ENCODE peak calls at places on chromosomes 2 and 18, in nine cellular contexts. F, M, N, J, K, Z, D, S and U are unnamed samples.
A peak's percentile ranks its signal among the peaks of the same experiment; 100 is the strongest.

GRCh38 chr2:127576433-127577207 is 41.1 kb downstream of the MYO7B start:
- DNase-seq in F (no peak), M (no peak), N (peak; percentile 22), J (no peak), K (no peak), Z (no peak), D (peak; percentile 76), S (peak; percentile 58), U (peak; percentile 55)

GRCh38 chr2:29056452-29056851 is 17.9 kb downstream of the PCARE start:
- DNase-seq in F (no peak), M (no peak), N (no peak), J (no peak), K (no peak), Z (no peak), D (no peak), S (no peak), U (no peak)

GRCh38 chr2:213151437-213152064 is at the start of gene IKZF2:
- DNase-seq in F (peak; percentile 27), M (peak; percentile 81), N (peak; percentile 93), J (peak; percentile 45), K (peak; percentile 50), Z (peak; percentile 86), D (peak; percentile 62), S (peak; percentile 89), U (peak; percentile 97)

GRCh38 chr2:154264024-154264423 is 392.3 kb downstream of the GALNT13 start:
- DNase-seq in F (no peak), M (peak; percentile 70), N (no peak), J (no peak), K (no peak), Z (no peak), D (no peak), S (no peak), U (no peak)

GRCh38 chr2:222903234-222904220 is 42.7 kb downstream of the ACSL3 start:
- DNase-seq in F (no peak), M (peak; percentile 44), N (peak; percentile 62), J (no peak), K (no peak), Z (peak; percentile 10), D (peak; percentile 8), S (no peak), U (peak; percentile 84)

GRCh38 chr2:134372611-134373131 is 118.8 kb downstream of the MGAT5 start:
- DNase-seq in F (no peak), M (no peak), N (no peak), J (no peak), K (no peak), Z (peak; percentile 80), D (peak; percentile 42), S (no peak), U (peak; percentile 66)

GRCh38 chr2:240424341-240425235 is 10.9 kb upstream of the GPC1 start:
- DNase-seq in F (no peak), M (peak; percentile 24), N (no peak), J (no peak), K (no peak), Z (no peak), D (no peak), S (no peak), U (no peak)

GRCh38 chr2:36478332-36478738 is 119.6 kb downstream of the FEZ2 start:
- DNase-seq in F (no peak), M (peak; percentile 86), N (no peak), J (no peak), K (no peak), Z (no peak), D (no peak), S (no peak), U (peak; percentile 93)

GRCh38 chr18:65990944-65991708 is 240.3 kb downstream of the CDH7 start:
- DNase-seq in F (no peak), M (peak; percentile 7), N (no peak), J (no peak), K (no peak), Z (no peak), D (no peak), S (no peak), U (no peak)

GRCh38 chr2:204000446-204000845 is 63.9 kb downstream of the ICOS start:
- DNase-seq in F (no peak), M (no peak), N (no peak), J (no peak), K (no peak), Z (no peak), D (no peak), S (no peak), U (no peak)

GRCh38 chr2:72991980-72992733 is 74.8 kb downstream of the EMX1 start:
- DNase-seq in F (no peak), M (no peak), N (no peak), J (no peak), K (no peak), Z (no peak), D (no peak), S (peak; percentile 30), U (no peak)

GRCh38 chr18:51211552-51211951 is 14.1 kb upstream of the MEX3C start:
- DNase-seq in F (no peak), M (peak; percentile 98), N (no peak), J (no peak), K (no peak), Z (no peak), D (no peak), S (peak; percentile 70), U (peak; percentile 90)

GRCh38 chr2:3536682-3537632 is 17.6 kb upstream of the ADI1 start:
- DNase-seq in F (no peak), M (peak; percentile 74), N (no peak), J (no peak), K (no peak), Z (no peak), D (peak; percentile 18), S (no peak), U (peak; percentile 74)

GRCh38 chr18:67081866-67082265 is 434.7 kb downstream of the DSEL start:
- DNase-seq in F (no peak), M (no peak), N (no peak), J (no peak), K (no peak), Z (no peak), D (no peak), S (no peak), U (no peak)

GRCh38 chr2:50957880-50958279 is 74.1 kb downstream of the NRXN1 start:
- DNase-seq in F (no peak), M (no peak), N (no peak), J (no peak), K (no peak), Z (no peak), D (no peak), S (no peak), U (peak; percentile 50)

GRCh38 chr2:147171961-147172360 is 672.9 kb upstream of the ACVR2A start:
- DNase-seq in F (no peak), M (no peak), N (no peak), J (no peak), K (no peak), Z (no peak), D (no peak), S (no peak), U (no peak)

GRCh38 chr2:184945306-184945705 is 347.0 kb downstream of the ZNF804A start:
- DNase-seq in F (no peak), M (no peak), N (peak; percentile 4), J (no peak), K (no peak), Z (no peak), D (no peak), S (no peak), U (no peak)

GRCh38 chr18:72542993-72543361 is 1.2 kb downstream of the CBLN2 start:
- DNase-seq in F (no peak), M (no peak), N (peak; percentile 51), J (no peak), K (no peak), Z (no peak), D (no peak), S (no peak), U (no peak)

GRCh38 chr2:1047485-1047884 is 96.8 kb downstream of the SNTG2 start:
- DNase-seq in F (no peak), M (no peak), N (no peak), J (no peak), K (no peak), Z (no peak), D (no peak), S (no peak), U (peak; percentile 56)

GRCh38 chr18:59696311-59697235 is 650 bp downstream of the CCBE1 start:
- DNase-seq in F (no peak), M (peak; percentile 36), N (peak; percentile 42), J (no peak), K (no peak), Z (no peak), D (no peak), S (no peak), U (peak; percentile 56)

GRCh38 chr2:206783718-206784117 is 18.3 kb downstream of the FASTKD2 start:
- DNase-seq in F (no peak), M (peak; percentile 26), N (peak; percentile 23), J (no peak), K (no peak), Z (no peak), D (no peak), S (no peak), U (peak; percentile 48)

GRCh38 chr2:32005371-32005976 is 5.3 kb downstream of the MEMO1 start:
- DNase-seq in F (no peak), M (no peak), N (no peak), J (no peak), K (no peak), Z (no peak), D (no peak), S (no peak), U (no peak)

GRCh38 chr2:152525277-152525838 is 190.4 kb downstream of the FMNL2 start:
- DNase-seq in F (no peak), M (peak; percentile 99), N (no peak), J (no peak), K (no peak), Z (no peak), D (peak; percentile 48), S (no peak), U (peak; percentile 60)

GRCh38 chr2:130831356-130831755 is 5.4 kb upstream of the ARHGEF4 start:
- DNase-seq in F (no peak), M (no peak), N (no peak), J (no peak), K (no peak), Z (no peak), D (no peak), S (no peak), U (no peak)

GRCh38 chr2:97935719-97936161 is 60.0 kb downstream of the TMEM131 start:
- DNase-seq in F (no peak), M (peak; percentile 18), N (peak; percentile 29), J (no peak), K (no peak), Z (no peak), D (no peak), S (no peak), U (peak; percentile 83)

GRCh38 chr2:168635065-168635577 is 167.3 kb upstream of the NOSTRIN start:
- DNase-seq in F (no peak), M (no peak), N (peak; percentile 26), J (no peak), K (no peak), Z (no peak), D (no peak), S (no peak), U (peak; percentile 91)